ENCODE peak calls at places on chromosomes 16 and 17, in seven cellular contexts. One of them, this sample, is unnamed.

GRCh38 chr16:9489823-9490467 is 398.5 kb downstream of the HAPSTR1 start:
- DNase-seq in HEK293T: no peak
- DNase-seq in occipital lobe: peak
- DNase-seq in cardiac fibroblast: no peak
- DNase-seq in activated gamma-delta T cell treated with anti-CD3 and anti-CD28 coated beads, Interleukin-2, amount 50 U/mL, for 16 hours: no peak
- DNase-seq in left cardiac atrium: peak
- DNase-seq in endothelial cell of umbilical vein: no peak
- DNase-seq in this sample: no peak

GRCh38 chr17:81241648-81242420 is 2.7 kb downstream of the NDUFAF8 start:
- DNase-seq in activated gamma-delta T cell treated with anti-CD3 and anti-CD28 coated beads, Interleukin-2, amount 50 U/mL, for 16 hours: peak
- DNase-seq in occipital lobe: peak
- DNase-seq in HEK293T: peak
- DNase-seq in cardiac fibroblast: peak
- DNase-seq in endothelial cell of umbilical vein: peak
- DNase-seq in left cardiac atrium: no peak
- DNase-seq in this sample: no peak

GRCh38 chr17:50094243-50094752 is 853 bp upstream of the PDK2 start:
- DNase-seq in HEK293T: peak
- DNase-seq in cardiac fibroblast: peak
- DNase-seq in endothelial cell of umbilical vein: peak
- DNase-seq in left cardiac atrium: peak
- DNase-seq in occipital lobe: peak
- DNase-seq in activated gamma-delta T cell treated with anti-CD3 and anti-CD28 coated beads, Interleukin-2, amount 50 U/mL, for 16 hours: peak
- DNase-seq in this sample: peak

GRCh38 chr16:79415983-79416641 is 184.4 kb downstream of the MAF start:
- DNase-seq in cardiac fibroblast: no peak
- DNase-seq in activated gamma-delta T cell treated with anti-CD3 and anti-CD28 coated beads, Interleukin-2, amount 50 U/mL, for 16 hours: no peak
- DNase-seq in endothelial cell of umbilical vein: no peak
- DNase-seq in HEK293T: no peak
- DNase-seq in occipital lobe: no peak
- DNase-seq in left cardiac atrium: no peak
- DNase-seq in this sample: no peak

GRCh38 chr17:65230040-65230439 is 92.9 kb downstream of the RGS9 start:
- DNase-seq in HEK293T: no peak
- DNase-seq in endothelial cell of umbilical vein: no peak
- DNase-seq in cardiac fibroblast: peak
- DNase-seq in left cardiac atrium: no peak
- DNase-seq in occipital lobe: no peak
- DNase-seq in activated gamma-delta T cell treated with anti-CD3 and anti-CD28 coated beads, Interleukin-2, amount 50 U/mL, for 16 hours: no peak
- DNase-seq in this sample: no peak

GRCh38 chr17:42118545-42118944 is 2.6 kb downstream of the KAT2A start:
- DNase-seq in occipital lobe: no peak
- DNase-seq in activated gamma-delta T cell treated with anti-CD3 and anti-CD28 coated beads, Interleukin-2, amount 50 U/mL, for 16 hours: peak
- DNase-seq in HEK293T: peak
- DNase-seq in endothelial cell of umbilical vein: peak
- DNase-seq in left cardiac atrium: no peak
- DNase-seq in cardiac fibroblast: peak
- DNase-seq in this sample: peak

GRCh38 chr17:44304651-44305050 is 3.8 kb upstream of the RUNDC3A start:
- DNase-seq in cardiac fibroblast: no peak
- DNase-seq in left cardiac atrium: no peak
- DNase-seq in activated gamma-delta T cell treated with anti-CD3 and anti-CD28 coated beads, Interleukin-2, amount 50 U/mL, for 16 hours: no peak
- DNase-seq in endothelial cell of umbilical vein: no peak
- DNase-seq in occipital lobe: no peak
- DNase-seq in HEK293T: no peak
- DNase-seq in this sample: no peak

GRCh38 chr17:13420294-13421277 is 181.1 kb downstream of the HS3ST3A1 start:
- DNase-seq in left cardiac atrium: no peak
- DNase-seq in occipital lobe: no peak
- DNase-seq in activated gamma-delta T cell treated with anti-CD3 and anti-CD28 coated beads, Interleukin-2, amount 50 U/mL, for 16 hours: no peak
- DNase-seq in cardiac fibroblast: peak
- DNase-seq in endothelial cell of umbilical vein: no peak
- DNase-seq in HEK293T: no peak
- DNase-seq in this sample: peak

GRCh38 chr17:40264458-40265185 is 23.1 kb upstream of the CDC6 start:
- DNase-seq in left cardiac atrium: no peak
- DNase-seq in HEK293T: no peak
- DNase-seq in activated gamma-delta T cell treated with anti-CD3 and anti-CD28 coated beads, Interleukin-2, amount 50 U/mL, for 16 hours: no peak
- DNase-seq in cardiac fibroblast: no peak
- DNase-seq in occipital lobe: no peak
- DNase-seq in endothelial cell of umbilical vein: no peak
- DNase-seq in this sample: no peak

GRCh38 chr16:4152267-4152666 is 36.0 kb upstream of the ADCY9 start:
- DNase-seq in HEK293T: no peak
- DNase-seq in cardiac fibroblast: no peak
- DNase-seq in endothelial cell of umbilical vein: no peak
- DNase-seq in activated gamma-delta T cell treated with anti-CD3 and anti-CD28 coated beads, Interleukin-2, amount 50 U/mL, for 16 hours: no peak
- DNase-seq in occipital lobe: no peak
- DNase-seq in left cardiac atrium: no peak
- DNase-seq in this sample: no peak

GRCh38 chr17:57519199-57519598 is 225.9 kb downstream of the CCDC182 start:
- DNase-seq in cardiac fibroblast: peak
- DNase-seq in activated gamma-delta T cell treated with anti-CD3 and anti-CD28 coated beads, Interleukin-2, amount 50 U/mL, for 16 hours: no peak
- DNase-seq in occipital lobe: no peak
- DNase-seq in left cardiac atrium: no peak
- DNase-seq in HEK293T: no peak
- DNase-seq in endothelial cell of umbilical vein: no peak
- DNase-seq in this sample: peak

GRCh38 chr17:63842173-63842539 is 329 bp downstream of the SMARCD2 start:
- DNase-seq in occipital lobe: no peak
- DNase-seq in left cardiac atrium: peak
- DNase-seq in activated gamma-delta T cell treated with anti-CD3 and anti-CD28 coated beads, Interleukin-2, amount 50 U/mL, for 16 hours: no peak
- DNase-seq in cardiac fibroblast: peak
- DNase-seq in endothelial cell of umbilical vein: peak
- DNase-seq in HEK293T: no peak
- DNase-seq in this sample: no peak

GRCh38 chr16:14458576-14458975 is 171.5 kb downstream of the PARN start:
- DNase-seq in left cardiac atrium: no peak
- DNase-seq in HEK293T: no peak
- DNase-seq in endothelial cell of umbilical vein: no peak
- DNase-seq in cardiac fibroblast: no peak
- DNase-seq in occipital lobe: no peak
- DNase-seq in activated gamma-delta T cell treated with anti-CD3 and anti-CD28 coated beads, Interleukin-2, amount 50 U/mL, for 16 hours: no peak
- DNase-seq in this sample: no peak

GRCh38 chr16:17518441-17518840 is 47.7 kb upstream of the XYLT1 start:
- DNase-seq in left cardiac atrium: no peak
- DNase-seq in endothelial cell of umbilical vein: no peak
- DNase-seq in occipital lobe: no peak
- DNase-seq in activated gamma-delta T cell treated with anti-CD3 and anti-CD28 coated beads, Interleukin-2, amount 50 U/mL, for 16 hours: no peak
- DNase-seq in HEK293T: no peak
- DNase-seq in cardiac fibroblast: peak
- DNase-seq in this sample: peak

GRCh38 chr16:65991149-65991701 is 375.3 kb upstream of the CDH5 start:
- DNase-seq in activated gamma-delta T cell treated with anti-CD3 and anti-CD28 coated beads, Interleukin-2, amount 50 U/mL, for 16 hours: no peak
- DNase-seq in HEK293T: no peak
- DNase-seq in endothelial cell of umbilical vein: no peak
- DNase-seq in left cardiac atrium: no peak
- DNase-seq in cardiac fibroblast: no peak
- DNase-seq in occipital lobe: no peak
- DNase-seq in this sample: no peak

GRCh38 chr16:86669937-86670772 is 91.8 kb downstream of the FOXL1 start:
- DNase-seq in HEK293T: no peak
- DNase-seq in activated gamma-delta T cell treated with anti-CD3 and anti-CD28 coated beads, Interleukin-2, amount 50 U/mL, for 16 hours: no peak
- DNase-seq in left cardiac atrium: no peak
- DNase-seq in cardiac fibroblast: peak
- DNase-seq in occipital lobe: no peak
- DNase-seq in endothelial cell of umbilical vein: no peak
- DNase-seq in this sample: peak